ENCODE peak calls at places on chromosomes 7 and 10, in seven cellular contexts. T is AG10803, S is AG09309, Q is K562, Z is pancreas, D is DND-41, V is OCI-LY7. K is an unnamed sample.

GRCh38 chr7:19619122-19619521 is 89.7 kb downstream of the POLR1F start:
- DNase-seq in T (no peak), S (no peak), Q (no peak), Z (no peak), D (no peak), V (no peak), K (no peak)

GRCh38 chr7:17385612-17386011 is 87.2 kb downstream of the AHR start:
- DNase-seq in T (no peak), S (no peak), Q (no peak), Z (no peak), D (no peak), V (no peak), K (no peak)

GRCh38 chr7:70098133-70098561 is 499.9 kb downstream of the AUTS2 start:
- DNase-seq in T (no peak), S (no peak), Q (no peak), Z (no peak), D (no peak), V (no peak), K (no peak)

GRCh38 chr7:129990403-129991192 is 37.8 kb upstream of the UBE2H start:
- DNase-seq in T (peak; percentile 12), S (no peak), Q (no peak), Z (no peak), D (no peak), V (no peak), K (no peak)

GRCh38 chr7:80923211-80923612 is 4.4 kb upstream of the SEMA3C start:
- DNase-seq in T (no peak), S (no peak), Q (no peak), Z (no peak), D (no peak), V (no peak), K (peak; percentile 39)

GRCh38 chr10:85665661-85666060 is 700.9 kb downstream of the GRID1 start:
- DNase-seq in T (no peak), S (no peak), Q (no peak), Z (no peak), D (no peak), V (no peak), K (no peak)

GRCh38 chr7:128672927-128673517 is 930 bp downstream of the GARIN1A start:
- DNase-seq in T (peak; percentile 23), S (no peak), Q (peak; percentile 68), Z (no peak), D (no peak), V (peak; percentile 36), K (peak; percentile 34)

GRCh38 chr10:91635401-91636400 is 2.8 kb upstream of the PPP1R3C start:
- DNase-seq in T (peak; percentile 85), S (no peak), Q (peak; percentile 78), Z (peak; percentile 81), D (peak; percentile 64), V (peak; percentile 30), K (peak; percentile 85)

GRCh38 chr10:119337223-119337622 is 129.9 kb downstream of the GRK5 start:
- DNase-seq in T (no peak), S (no peak), Q (no peak), Z (no peak), D (no peak), V (no peak), K (no peak)

GRCh38 chr10:1829712-1830111 is 92.4 kb upstream of the ADARB2 start:
- DNase-seq in T (no peak), S (no peak), Q (no peak), Z (no peak), D (no peak), V (no peak), K (no peak)

GRCh38 chr10:3172081-3172445 is 519 bp downstream of the PITRM1 start:
- DNase-seq in T (peak; percentile 54), S (peak; percentile 32), Q (peak; percentile 33), Z (no peak), D (no peak), V (no peak), K (peak; percentile 73)

GRCh38 chr10:25508112-25508815 is 333.5 kb downstream of the GPR158 start:
- DNase-seq in T (no peak), S (no peak), Q (peak; percentile 37), Z (no peak), D (no peak), V (no peak), K (no peak)

GRCh38 chr10:101566333-101567164 is 21.5 kb downstream of the POLL start:
- DNase-seq in T (no peak), S (no peak), Q (peak; percentile 72), Z (no peak), D (no peak), V (peak; percentile 14), K (no peak)

GRCh38 chr10:113068178-113068890 is 118.3 kb downstream of the TCF7L2 start:
- DNase-seq in T (no peak), S (no peak), Q (no peak), Z (no peak), D (no peak), V (no peak), K (no peak)

GRCh38 chr10:113069595-113069994 is 119.5 kb downstream of the TCF7L2 start:
- DNase-seq in T (no peak), S (no peak), Q (no peak), Z (no peak), D (no peak), V (no peak), K (peak; percentile 95)

GRCh38 chr10:113073549-113074189 is 123.6 kb downstream of the TCF7L2 start:
- DNase-seq in T (peak; percentile 95), S (peak; percentile 87), Q (peak; percentile 70), Z (peak; percentile 40), D (no peak), V (no peak), K (peak; percentile 94)

GRCh38 chr10:113067516-113067915 is 117.5 kb downstream of the TCF7L2 start:
- DNase-seq in T (no peak), S (no peak), Q (no peak), Z (no peak), D (no peak), V (no peak), K (peak; percentile 55)

GRCh38 chr10:113071446-113071845 is 121.4 kb downstream of the TCF7L2 start:
- DNase-seq in T (no peak), S (no peak), Q (no peak), Z (peak; percentile 90), D (no peak), V (no peak), K (no peak)
- TF ChIP-seq CTCF in T (no peak), S (no peak), Q (no peak), Z (no peak), D (no peak), V (no peak), K (no peak)

GRCh38 chr7:21543528-21544302 is 876 bp downstream of the DNAH11 start:
- DNase-seq in T (no peak), S (no peak), Q (no peak), Z (no peak), D (no peak), V (no peak), K (peak; percentile 51)
- H3K4me3 ChIP-seq in T (peak overlapping the region; percentile 39), S (peak overlapping the region; percentile 35), Q (no peak overlapping the region), Z (peak overlapping the region; percentile 40), D (no peak overlapping the region), V (no peak overlapping the region), K (peak overlapping the region; percentile 46)

DNA sequence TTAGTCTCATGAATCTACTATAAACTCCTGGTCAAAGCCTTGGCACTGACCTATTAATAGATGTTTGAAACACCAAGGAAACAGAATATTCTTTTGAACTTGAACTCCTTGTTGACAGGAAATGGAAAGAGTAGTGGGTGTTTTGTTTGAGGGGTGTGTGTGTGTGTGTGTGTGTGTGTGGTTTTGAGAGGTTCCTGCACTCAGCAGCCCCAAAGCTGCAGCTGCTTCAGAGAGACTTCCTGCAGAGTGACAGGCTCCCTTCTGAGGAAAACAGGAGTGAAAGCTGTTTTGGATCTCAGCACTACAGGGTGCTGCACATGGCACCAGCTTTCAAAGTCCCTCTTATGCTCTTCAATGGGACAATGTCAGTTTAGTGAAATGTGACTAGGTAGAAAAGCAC is 546.5 kb upstream of the STEAP1 start:
- DNase-seq in T (no peak), S (no peak), Q (no peak), Z (no peak), D (peak; percentile 90), V (no peak), K (no peak)
- TF ChIP-seq CTCF in T (no peak), S (no peak), Q (no peak), Z (no peak), D (no peak), V (no peak), K (no peak)

DNA sequence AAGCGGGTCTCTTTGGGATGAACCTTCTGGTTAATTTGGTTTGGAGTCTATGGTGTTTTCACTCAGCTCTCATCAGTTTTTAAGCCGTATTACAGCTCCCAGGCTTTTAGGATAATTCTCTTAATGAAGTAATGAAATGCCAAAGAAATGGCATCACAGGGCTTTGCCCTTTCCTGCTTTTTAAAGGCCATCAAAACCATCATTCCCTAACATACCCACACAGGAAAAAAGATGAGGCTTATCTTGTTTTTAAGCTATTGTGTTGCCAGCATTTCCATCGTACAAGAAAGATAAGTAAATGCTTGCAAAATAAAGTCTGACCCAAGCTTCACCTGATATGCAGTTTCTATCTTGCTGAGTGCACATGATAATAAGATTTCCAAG is 54.9 kb upstream of the FAM133B start:
- DNase-seq in T (no peak), S (no peak), Q (no peak), Z (no peak), D (no peak), V (no peak), K (no peak)
- H3K4me3 ChIP-seq in T (no peak overlapping the region), S (no peak overlapping the region), Q (no peak overlapping the region), Z (no peak overlapping the region), D (no peak overlapping the region), V (no peak overlapping the region), K (no peak overlapping the region)

GRCh38 chr7:66204822-66205735 is at the start of gene TPST1:
- DNase-seq in T (peak; percentile 72), S (peak; percentile 34), Q (peak; percentile 89), Z (peak; percentile 90), D (no peak), V (peak; percentile 94), K (peak; percentile 78)
- TF ChIP-seq CTCF in T (peak; percentile 48), S (peak; percentile 56), Q (peak; percentile 59), Z (peak; percentile 44), D (no peak), V (peak; percentile 65), K (peak; percentile 46)

GRCh38 chr10:125543796-125544195 is 139.2 kb downstream of the TEX36 start:
- DNase-seq in T (no peak), S (no peak), Q (no peak), Z (no peak), D (no peak), V (no peak), K (no peak)
- H3K4me3 ChIP-seq in T (no peak overlapping the region), S (no peak overlapping the region), Q (no peak overlapping the region), Z (no peak overlapping the region), D (no peak overlapping the region), V (no peak overlapping the region), K (no peak overlapping the region)

GRCh38 chr7:151167197-151167911 is at the start of gene GBX1:
- DNase-seq in T (no peak), S (no peak), Q (peak; percentile 29), Z (no peak), D (no peak), V (no peak), K (no peak)
- TF ChIP-seq CTCF in T (no peak), S (no peak), Q (no peak), Z (no peak), D (no peak), V (no peak), K (no peak)

GRCh38 chr10:17756557-17757208 is 4.7 kb downstream of the TMEM236 start:
- DNase-seq in T (peak; percentile 9), S (no peak), Q (no peak), Z (no peak), D (no peak), V (no peak), K (peak; percentile 10)
- H3K4me3 ChIP-seq in T (no peak overlapping the region), S (no peak overlapping the region), Q (no peak overlapping the region), Z (peak overlapping the region; percentile 19), D (no peak overlapping the region), V (peak overlapping the region; percentile 14), K (no peak overlapping the region)